ENCODE peak calls at places on chromosomes 13 and 19, in eight cellular contexts. One of them, this sample, is unnamed.
A peak's percentile ranks its signal among the peaks of the same experiment; 100 is the strongest.

GRCh38 chr13:27533155-27533643 is 82.8 kb upstream of the MTIF3 start:
- DNase-seq in tibial nerve: peak; percentile 70
- DNase-seq in stomach: peak; percentile 92
- DNase-seq in transverse colon: peak; percentile 87
- DNase-seq in K562: peak; percentile 71
- DNase-seq in upper lobe of left lung: peak; percentile 93
- DNase-seq in H1: peak; percentile 94
- DNase-seq in esophagus muscularis mucosa: peak; percentile 92
- DNase-seq in this sample: peak; percentile 87

GRCh38 chr13:43269037-43269476 is 245.7 kb downstream of the DNAJC15 start:
- DNase-seq in tibial nerve: no peak
- DNase-seq in stomach: peak; percentile 70
- DNase-seq in transverse colon: peak; percentile 62
- DNase-seq in K562: no peak
- DNase-seq in upper lobe of left lung: no peak
- DNase-seq in H1: no peak
- DNase-seq in esophagus muscularis mucosa: peak; percentile 93
- DNase-seq in this sample: no peak

GRCh38 chr19:54152267-54152666 is 7.3 kb downstream of the LENG1 start:
- DNase-seq in tibial nerve: no peak
- DNase-seq in stomach: no peak
- DNase-seq in transverse colon: no peak
- DNase-seq in K562: no peak
- DNase-seq in upper lobe of left lung: no peak
- DNase-seq in H1: no peak
- DNase-seq in esophagus muscularis mucosa: no peak
- DNase-seq in this sample: no peak

GRCh38 chr19:19385900-19386339 is 19.6 kb upstream of the GATAD2A start:
- DNase-seq in tibial nerve: no peak
- DNase-seq in stomach: no peak
- DNase-seq in transverse colon: no peak
- DNase-seq in K562: no peak
- DNase-seq in upper lobe of left lung: peak; percentile 95
- DNase-seq in H1: peak; percentile 74
- DNase-seq in esophagus muscularis mucosa: no peak
- DNase-seq in this sample: no peak

GRCh38 chr19:49110567-49110966 is 3.6 kb upstream of the LIN7B start:
- DNase-seq in tibial nerve: no peak
- DNase-seq in stomach: no peak
- DNase-seq in transverse colon: no peak
- DNase-seq in K562: no peak
- DNase-seq in upper lobe of left lung: no peak
- DNase-seq in H1: no peak
- DNase-seq in esophagus muscularis mucosa: no peak
- DNase-seq in this sample: no peak

GRCh38 chr13:84896128-84896527 is 903.1 kb downstream of the SLITRK6 start:
- DNase-seq in tibial nerve: no peak
- DNase-seq in stomach: no peak
- DNase-seq in transverse colon: peak; percentile 11
- DNase-seq in K562: peak; percentile 3
- DNase-seq in upper lobe of left lung: peak; percentile 18
- DNase-seq in H1: peak; percentile 53
- DNase-seq in esophagus muscularis mucosa: no peak
- DNase-seq in this sample: no peak

GRCh38 chr13:22423261-22423660 is 752.4 kb downstream of the FGF9 start:
- DNase-seq in tibial nerve: no peak
- DNase-seq in stomach: no peak
- DNase-seq in transverse colon: no peak
- DNase-seq in K562: no peak
- DNase-seq in upper lobe of left lung: no peak
- DNase-seq in H1: no peak
- DNase-seq in esophagus muscularis mucosa: no peak
- DNase-seq in this sample: no peak

GRCh38 chr13:72565893-72566292 is 161.5 kb downstream of the MZT1 start:
- DNase-seq in tibial nerve: no peak
- DNase-seq in stomach: no peak
- DNase-seq in transverse colon: no peak
- DNase-seq in K562: peak; percentile 2
- DNase-seq in upper lobe of left lung: no peak
- DNase-seq in H1: no peak
- DNase-seq in esophagus muscularis mucosa: no peak
- DNase-seq in this sample: no peak

GRCh38 chr19:13234518-13234917 is 84.3 kb downstream of the IER2 start:
- DNase-seq in tibial nerve: peak; percentile 8
- DNase-seq in stomach: peak; percentile 73
- DNase-seq in transverse colon: peak; percentile 73
- DNase-seq in K562: peak; percentile 92
- DNase-seq in upper lobe of left lung: no peak
- DNase-seq in H1: peak; percentile 85
- DNase-seq in esophagus muscularis mucosa: no peak
- DNase-seq in this sample: no peak

DNA sequence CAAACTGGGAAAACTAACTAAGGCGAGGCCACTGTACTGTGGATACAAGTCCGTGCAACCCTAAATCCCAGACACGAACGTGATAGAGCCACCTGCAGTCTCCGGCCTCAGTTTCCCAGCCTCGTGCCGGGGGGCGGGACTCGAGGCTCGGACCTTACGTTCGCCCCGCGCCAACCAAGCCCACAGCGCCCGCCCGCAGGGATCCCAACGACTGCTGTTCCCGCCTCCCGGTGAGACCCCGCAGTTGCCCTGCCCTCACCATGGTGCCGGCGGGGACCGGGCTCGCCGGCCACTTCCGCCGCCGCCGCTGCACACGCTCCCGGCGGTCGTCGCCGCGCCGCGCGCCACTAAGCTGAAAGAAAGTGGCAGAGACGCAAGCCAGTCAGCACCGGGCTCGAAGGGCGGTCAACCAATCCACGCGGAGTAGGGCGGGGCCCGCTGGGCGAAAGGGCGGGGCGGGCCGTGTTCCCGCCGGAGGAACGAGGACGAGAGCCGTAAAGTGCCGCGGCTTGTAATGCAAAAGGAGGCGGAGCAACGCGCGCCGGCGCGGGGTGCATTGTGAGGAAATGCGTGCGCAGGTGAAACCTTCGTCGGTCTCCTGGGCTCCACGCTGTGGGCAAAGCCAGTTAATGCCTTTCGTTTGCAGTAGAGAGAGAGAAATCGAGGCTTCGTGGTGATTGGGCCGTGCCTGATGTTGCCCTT is at the start of gene LSM4:
- DNase-seq in tibial nerve: peak; percentile 96
- DNase-seq in stomach: peak; percentile 100
- DNase-seq in transverse colon: peak; percentile 100
- DNase-seq in K562: peak; percentile 99
- DNase-seq in upper lobe of left lung: peak; percentile 100
- DNase-seq in H1: peak; percentile 99
- DNase-seq in esophagus muscularis mucosa: peak; percentile 99
- DNase-seq in this sample: peak; percentile 98
- TF ChIP-seq POLR2A in tibial nerve: peak; percentile 39
- TF ChIP-seq POLR2A in stomach: peak; percentile 47
- TF ChIP-seq POLR2A in transverse colon: peak; percentile 93
- TF ChIP-seq POLR2A in K562: peak; percentile 91
- TF ChIP-seq POLR2A in upper lobe of left lung: peak; percentile 32
- TF ChIP-seq POLR2A in H1: peak; percentile 84
- TF ChIP-seq POLR2A in esophagus muscularis mucosa: peak; percentile 66
- TF ChIP-seq POLR2A in this sample: peak; percentile 62

GRCh38 chr13:99647593-99647980 is 146.3 kb downstream of the TM9SF2 start:
- DNase-seq in tibial nerve: no peak
- DNase-seq in stomach: no peak
- DNase-seq in transverse colon: no peak
- DNase-seq in K562: no peak
- DNase-seq in upper lobe of left lung: no peak
- DNase-seq in H1: no peak
- DNase-seq in esophagus muscularis mucosa: peak; percentile 64
- DNase-seq in this sample: no peak
- TF ChIP-seq CTCF in tibial nerve: no peak
- TF ChIP-seq CTCF in stomach: no peak
- TF ChIP-seq CTCF in transverse colon: no peak
- TF ChIP-seq CTCF in K562: no peak
- TF ChIP-seq CTCF in upper lobe of left lung: no peak
- TF ChIP-seq CTCF in H1: no peak
- TF ChIP-seq CTCF in esophagus muscularis mucosa: no peak
- TF ChIP-seq CTCF in this sample: no peak

GRCh38 chr13:36345438-36346221 is 564 bp downstream of the SPART start:
- DNase-seq in tibial nerve: peak; percentile 89
- DNase-seq in stomach: peak; percentile 67
- DNase-seq in transverse colon: peak; percentile 60
- DNase-seq in K562: peak; percentile 39
- DNase-seq in upper lobe of left lung: peak; percentile 51
- DNase-seq in H1: peak; percentile 73
- DNase-seq in esophagus muscularis mucosa: peak; percentile 93
- DNase-seq in this sample: peak; percentile 88

GRCh38 chr13:36346222-36347083 is at the start of gene SPART:
- DNase-seq in tibial nerve: peak; percentile 97
- DNase-seq in stomach: peak; percentile 93
- DNase-seq in transverse colon: peak; percentile 90
- DNase-seq in K562: peak; percentile 84
- DNase-seq in upper lobe of left lung: peak; percentile 98
- DNase-seq in H1: peak; percentile 91
- DNase-seq in esophagus muscularis mucosa: peak; percentile 98
- DNase-seq in this sample: peak; percentile 94

GRCh38 chr13:36343766-36344165 is 2.4 kb downstream of the SPART start:
- DNase-seq in tibial nerve: no peak
- DNase-seq in stomach: no peak
- DNase-seq in transverse colon: no peak
- DNase-seq in K562: no peak
- DNase-seq in upper lobe of left lung: no peak
- DNase-seq in H1: no peak
- DNase-seq in esophagus muscularis mucosa: no peak
- DNase-seq in this sample: peak; percentile 37

GRCh38 chr13:36344886-36345437 is 1.2 kb downstream of the SPART start:
- DNase-seq in tibial nerve: no peak
- DNase-seq in stomach: no peak
- DNase-seq in transverse colon: no peak
- DNase-seq in K562: peak; percentile 7
- DNase-seq in upper lobe of left lung: no peak
- DNase-seq in H1: no peak
- DNase-seq in esophagus muscularis mucosa: no peak
- DNase-seq in this sample: no peak

DNA sequence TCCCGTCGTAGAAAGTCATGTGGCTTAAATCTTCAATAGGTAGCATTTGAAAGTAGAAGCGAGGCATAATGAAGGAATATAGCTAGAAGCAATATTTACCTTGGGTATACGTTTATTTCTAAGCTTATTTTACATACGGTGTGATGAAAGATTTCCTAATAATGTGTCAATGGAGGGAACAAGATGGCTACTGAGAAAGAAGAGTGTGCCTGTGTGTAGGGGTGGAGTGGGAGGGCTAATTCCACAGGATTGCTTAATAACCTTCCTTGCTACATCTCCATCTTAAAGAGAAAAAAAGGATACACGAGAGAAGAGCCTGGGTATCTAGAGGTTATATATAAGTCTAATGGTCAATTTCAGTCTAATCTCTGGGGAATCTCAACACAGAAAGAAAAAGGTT is 2.0 kb downstream of the SPART start:
- DNase-seq in tibial nerve: no peak
- DNase-seq in stomach: no peak
- DNase-seq in transverse colon: peak; percentile 10
- DNase-seq in K562: peak; percentile 19
- DNase-seq in upper lobe of left lung: no peak
- DNase-seq in H1: no peak
- DNase-seq in esophagus muscularis mucosa: no peak
- DNase-seq in this sample: peak; percentile 74
- TF ChIP-seq EP300 in tibial nerve: peak; percentile 41
- TF ChIP-seq EP300 in stomach: no peak
- TF ChIP-seq EP300 in transverse colon: no peak
- TF ChIP-seq EP300 in K562: no peak
- TF ChIP-seq EP300 in upper lobe of left lung: no peak
- TF ChIP-seq EP300 in H1: no peak
- TF ChIP-seq EP300 in esophagus muscularis mucosa: no peak
- TF ChIP-seq EP300 in this sample: no peak

GRCh38 chr19:1863638-1864479 is 480 bp upstream of the KLF16 start:
- DNase-seq in tibial nerve: peak; percentile 72
- DNase-seq in stomach: peak; percentile 91
- DNase-seq in transverse colon: peak; percentile 92
- DNase-seq in K562: peak; percentile 94
- DNase-seq in upper lobe of left lung: peak; percentile 98
- DNase-seq in H1: peak; percentile 94
- DNase-seq in esophagus muscularis mucosa: no peak
- DNase-seq in this sample: peak; percentile 94

GRCh38 chr19:1864480-1865171 is 1.2 kb upstream of the KLF16 start:
- DNase-seq in tibial nerve: no peak
- DNase-seq in stomach: peak; percentile 73
- DNase-seq in transverse colon: peak; percentile 83
- DNase-seq in K562: peak; percentile 81
- DNase-seq in upper lobe of left lung: peak; percentile 95
- DNase-seq in H1: peak; percentile 91
- DNase-seq in esophagus muscularis mucosa: no peak
- DNase-seq in this sample: peak; percentile 70

GRCh38 chr19:1862424-1863307 is 713 bp downstream of the KLF16 start:
- DNase-seq in tibial nerve: no peak
- DNase-seq in stomach: no peak
- DNase-seq in transverse colon: peak; percentile 60
- DNase-seq in K562: peak; percentile 78
- DNase-seq in upper lobe of left lung: peak; percentile 94
- DNase-seq in H1: peak; percentile 73
- DNase-seq in esophagus muscularis mucosa: no peak
- DNase-seq in this sample: peak; percentile 79

GRCh38 chr19:1862068-1862423 is 1.3 kb downstream of the KLF16 start:
- DNase-seq in tibial nerve: no peak
- DNase-seq in stomach: no peak
- DNase-seq in transverse colon: no peak
- DNase-seq in K562: no peak
- DNase-seq in upper lobe of left lung: peak; percentile 79
- DNase-seq in H1: no peak
- DNase-seq in esophagus muscularis mucosa: no peak
- DNase-seq in this sample: no peak

DNA sequence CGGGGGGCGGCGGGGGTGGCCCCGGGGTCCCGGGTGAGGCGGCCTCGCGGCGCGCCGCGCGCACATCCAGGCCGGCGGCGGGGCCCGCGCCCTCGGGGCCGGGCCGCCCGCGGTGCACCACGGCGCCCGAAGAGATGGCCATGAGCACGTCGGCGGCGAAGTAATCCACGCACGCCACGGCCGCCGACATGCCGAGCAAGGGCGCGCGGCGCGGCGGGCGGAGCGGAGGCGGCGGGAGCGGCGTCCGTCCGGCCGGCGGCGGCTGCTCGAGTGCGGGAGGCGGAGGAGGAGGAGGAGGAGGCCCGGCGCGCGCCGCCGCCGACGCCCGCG is at the start of gene KLF16:
- DNase-seq in tibial nerve: no peak
- DNase-seq in stomach: no peak
- DNase-seq in transverse colon: no peak
- DNase-seq in K562: no peak
- DNase-seq in upper lobe of left lung: no peak
- DNase-seq in H1: no peak
- DNase-seq in esophagus muscularis mucosa: no peak
- DNase-seq in this sample: no peak
- TF ChIP-seq POLR2A in tibial nerve: peak; percentile 32
- TF ChIP-seq POLR2A in stomach: no peak
- TF ChIP-seq POLR2A in transverse colon: no peak
- TF ChIP-seq POLR2A in K562: no peak
- TF ChIP-seq POLR2A in upper lobe of left lung: no peak
- TF ChIP-seq POLR2A in H1: peak; percentile 55
- TF ChIP-seq POLR2A in esophagus muscularis mucosa: no peak
- TF ChIP-seq POLR2A in this sample: peak; percentile 63

GRCh38 chr13:79062291-79062690 is 343.8 kb downstream of the RBM26 start:
- DNase-seq in tibial nerve: no peak
- DNase-seq in stomach: no peak
- DNase-seq in transverse colon: no peak
- DNase-seq in K562: no peak
- DNase-seq in upper lobe of left lung: no peak
- DNase-seq in H1: no peak
- DNase-seq in esophagus muscularis mucosa: no peak
- DNase-seq in this sample: no peak
- TF ChIP-seq CTCF in tibial nerve: no peak
- TF ChIP-seq CTCF in stomach: no peak
- TF ChIP-seq CTCF in transverse colon: no peak
- TF ChIP-seq CTCF in K562: no peak
- TF ChIP-seq CTCF in upper lobe of left lung: no peak
- TF ChIP-seq CTCF in H1: no peak
- TF ChIP-seq CTCF in esophagus muscularis mucosa: no peak
- TF ChIP-seq CTCF in this sample: no peak